ENCODE peak calls at places on chromosomes 1 and 21, in nine cellular contexts. One of them, this sample, is unnamed.

GRCh38 chr1:214281902-214282695 is 1.1 kb downstream of the SMYD2 start:
- DNase-seq in upper lobe of right lung: no peak
- DNase-seq in fibroblast of lung: peak; percentile 70
- DNase-seq in sigmoid colon: peak; percentile 85
- DNase-seq in IMR-90: peak; percentile 69
- DNase-seq in H1: no peak
- DNase-seq in CD4-positive, alpha-beta T cell: no peak
- DNase-seq in colonic mucosa: peak; percentile 62
- DNase-seq in body of pancreas: peak; percentile 60
- DNase-seq in this sample: peak; percentile 73

GRCh38 chr1:38000529-38001453 is 4.5 kb downstream of the FHL3 start:
- DNase-seq in upper lobe of right lung: no peak
- DNase-seq in fibroblast of lung: peak; percentile 92
- DNase-seq in sigmoid colon: peak; percentile 80
- DNase-seq in IMR-90: peak; percentile 87
- DNase-seq in H1: peak; percentile 56
- DNase-seq in CD4-positive, alpha-beta T cell: no peak
- DNase-seq in colonic mucosa: no peak
- DNase-seq in body of pancreas: no peak
- DNase-seq in this sample: no peak

GRCh38 chr1:53025034-53025777 is 36.8 kb upstream of the PODN start:
- DNase-seq in upper lobe of right lung: no peak
- DNase-seq in fibroblast of lung: peak; percentile 76
- DNase-seq in sigmoid colon: peak; percentile 84
- DNase-seq in IMR-90: peak; percentile 87
- DNase-seq in H1: no peak
- DNase-seq in CD4-positive, alpha-beta T cell: no peak
- DNase-seq in colonic mucosa: peak; percentile 33
- DNase-seq in body of pancreas: no peak
- DNase-seq in this sample: no peak

GRCh38 chr1:83764209-83764608 is 234.7 kb downstream of the TTLL7 start:
- DNase-seq in upper lobe of right lung: no peak
- DNase-seq in fibroblast of lung: no peak
- DNase-seq in sigmoid colon: no peak
- DNase-seq in IMR-90: no peak
- DNase-seq in H1: no peak
- DNase-seq in CD4-positive, alpha-beta T cell: no peak
- DNase-seq in colonic mucosa: no peak
- DNase-seq in body of pancreas: no peak
- DNase-seq in this sample: no peak

GRCh38 chr1:153612755-153613331 is at the start of gene S100A16:
- DNase-seq in upper lobe of right lung: peak; percentile 89
- DNase-seq in fibroblast of lung: peak; percentile 76
- DNase-seq in sigmoid colon: peak; percentile 93
- DNase-seq in IMR-90: peak; percentile 61
- DNase-seq in H1: peak; percentile 75
- DNase-seq in CD4-positive, alpha-beta T cell: no peak
- DNase-seq in colonic mucosa: peak; percentile 96
- DNase-seq in body of pancreas: peak; percentile 70
- DNase-seq in this sample: peak; percentile 83

GRCh38 chr1:63317007-63317813 is 5.2 kb upstream of the FOXD3 start:
- DNase-seq in upper lobe of right lung: peak; percentile 92
- DNase-seq in fibroblast of lung: peak; percentile 27
- DNase-seq in sigmoid colon: peak; percentile 80
- DNase-seq in IMR-90: peak; percentile 41
- DNase-seq in H1: peak; percentile 93
- DNase-seq in CD4-positive, alpha-beta T cell: no peak
- DNase-seq in colonic mucosa: peak; percentile 81
- DNase-seq in body of pancreas: peak; percentile 78
- DNase-seq in this sample: peak; percentile 88

GRCh38 chr1:236685917-236686814 is at the start of gene ACTN2:
- DNase-seq in upper lobe of right lung: peak; percentile 77
- DNase-seq in fibroblast of lung: peak; percentile 12
- DNase-seq in sigmoid colon: peak; percentile 76
- DNase-seq in IMR-90: no peak
- DNase-seq in H1: peak; percentile 76
- DNase-seq in CD4-positive, alpha-beta T cell: peak; percentile 16
- DNase-seq in colonic mucosa: peak; percentile 49
- DNase-seq in body of pancreas: peak; percentile 69
- DNase-seq in this sample: peak; percentile 61

GRCh38 chr1:42935313-42935624 is 23.4 kb downstream of the SLC2A1 start:
- DNase-seq in upper lobe of right lung: peak; percentile 69
- DNase-seq in fibroblast of lung: no peak
- DNase-seq in sigmoid colon: peak; percentile 67
- DNase-seq in IMR-90: no peak
- DNase-seq in H1: no peak
- DNase-seq in CD4-positive, alpha-beta T cell: no peak
- DNase-seq in colonic mucosa: peak; percentile 24
- DNase-seq in body of pancreas: peak; percentile 6
- DNase-seq in this sample: peak; percentile 69

GRCh38 chr1:32818804-32819541 is 1.5 kb downstream of the S100PBP start:
- DNase-seq in upper lobe of right lung: no peak
- DNase-seq in fibroblast of lung: no peak
- DNase-seq in sigmoid colon: no peak
- DNase-seq in IMR-90: no peak
- DNase-seq in H1: no peak
- DNase-seq in CD4-positive, alpha-beta T cell: no peak
- DNase-seq in colonic mucosa: peak; percentile 27
- DNase-seq in body of pancreas: no peak
- DNase-seq in this sample: no peak

GRCh38 chr21:38725196-38726157 is 80.3 kb upstream of the ETS2 start:
- DNase-seq in upper lobe of right lung: no peak
- DNase-seq in fibroblast of lung: no peak
- DNase-seq in sigmoid colon: no peak
- DNase-seq in IMR-90: no peak
- DNase-seq in H1: no peak
- DNase-seq in CD4-positive, alpha-beta T cell: no peak
- DNase-seq in colonic mucosa: no peak
- DNase-seq in body of pancreas: no peak
- DNase-seq in this sample: no peak

GRCh38 chr1:217078010-217078704 is 354.9 kb upstream of the ESRRG start:
- DNase-seq in upper lobe of right lung: no peak
- DNase-seq in fibroblast of lung: peak; percentile 35
- DNase-seq in sigmoid colon: no peak
- DNase-seq in IMR-90: peak; percentile 20
- DNase-seq in H1: no peak
- DNase-seq in CD4-positive, alpha-beta T cell: no peak
- DNase-seq in colonic mucosa: no peak
- DNase-seq in body of pancreas: no peak
- DNase-seq in this sample: no peak

GRCh38 chr1:86207323-86207722 is 50.8 kb upstream of the COL24A1 start:
- DNase-seq in upper lobe of right lung: no peak
- DNase-seq in fibroblast of lung: peak; percentile 98
- DNase-seq in sigmoid colon: no peak
- DNase-seq in IMR-90: peak; percentile 90
- DNase-seq in H1: no peak
- DNase-seq in CD4-positive, alpha-beta T cell: no peak
- DNase-seq in colonic mucosa: no peak
- DNase-seq in body of pancreas: no peak
- DNase-seq in this sample: no peak

GRCh38 chr1:160951443-160952128 is 3.0 kb downstream of the ITLN2 start:
- DNase-seq in upper lobe of right lung: peak; percentile 78
- DNase-seq in fibroblast of lung: peak; percentile 12
- DNase-seq in sigmoid colon: no peak
- DNase-seq in IMR-90: peak; percentile 41
- DNase-seq in H1: peak; percentile 82
- DNase-seq in CD4-positive, alpha-beta T cell: peak; percentile 55
- DNase-seq in colonic mucosa: peak; percentile 74
- DNase-seq in body of pancreas: peak; percentile 76
- DNase-seq in this sample: peak; percentile 74

GRCh38 chr21:38095220-38095619 is 161.6 kb upstream of the KCNJ15 start:
- DNase-seq in upper lobe of right lung: no peak
- DNase-seq in fibroblast of lung: peak; percentile 16
- DNase-seq in sigmoid colon: no peak
- DNase-seq in IMR-90: no peak
- DNase-seq in H1: no peak
- DNase-seq in CD4-positive, alpha-beta T cell: no peak
- DNase-seq in colonic mucosa: no peak
- DNase-seq in body of pancreas: no peak
- DNase-seq in this sample: no peak

GRCh38 chr1:117678246-117678977 is 72.6 kb downstream of the TENT5C start:
- DNase-seq in upper lobe of right lung: no peak
- DNase-seq in fibroblast of lung: no peak
- DNase-seq in sigmoid colon: no peak
- DNase-seq in IMR-90: no peak
- DNase-seq in H1: no peak
- DNase-seq in CD4-positive, alpha-beta T cell: no peak
- DNase-seq in colonic mucosa: no peak
- DNase-seq in body of pancreas: no peak
- DNase-seq in this sample: no peak

GRCh38 chr1:172650474-172651193 is 8.3 kb upstream of the FASLG start:
- DNase-seq in upper lobe of right lung: no peak
- DNase-seq in fibroblast of lung: no peak
- DNase-seq in sigmoid colon: no peak
- DNase-seq in IMR-90: peak; percentile 80
- DNase-seq in H1: no peak
- DNase-seq in CD4-positive, alpha-beta T cell: no peak
- DNase-seq in colonic mucosa: no peak
- DNase-seq in body of pancreas: no peak
- DNase-seq in this sample: no peak

GRCh38 chr1:6889875-6890480 is 104.7 kb downstream of the CAMTA1 start:
- DNase-seq in upper lobe of right lung: no peak
- DNase-seq in fibroblast of lung: peak; percentile 42
- DNase-seq in sigmoid colon: no peak
- DNase-seq in IMR-90: peak; percentile 68
- DNase-seq in H1: no peak
- DNase-seq in CD4-positive, alpha-beta T cell: peak; percentile 18
- DNase-seq in colonic mucosa: peak; percentile 69
- DNase-seq in body of pancreas: peak; percentile 69
- DNase-seq in this sample: peak; percentile 54

GRCh38 chr1:84370831-84371394 is 27.4 kb upstream of the DNASE2B start:
- DNase-seq in upper lobe of right lung: no peak
- DNase-seq in fibroblast of lung: peak; percentile 86
- DNase-seq in sigmoid colon: no peak
- DNase-seq in IMR-90: peak; percentile 88
- DNase-seq in H1: no peak
- DNase-seq in CD4-positive, alpha-beta T cell: no peak
- DNase-seq in colonic mucosa: no peak
- DNase-seq in body of pancreas: no peak
- DNase-seq in this sample: no peak

DNA sequence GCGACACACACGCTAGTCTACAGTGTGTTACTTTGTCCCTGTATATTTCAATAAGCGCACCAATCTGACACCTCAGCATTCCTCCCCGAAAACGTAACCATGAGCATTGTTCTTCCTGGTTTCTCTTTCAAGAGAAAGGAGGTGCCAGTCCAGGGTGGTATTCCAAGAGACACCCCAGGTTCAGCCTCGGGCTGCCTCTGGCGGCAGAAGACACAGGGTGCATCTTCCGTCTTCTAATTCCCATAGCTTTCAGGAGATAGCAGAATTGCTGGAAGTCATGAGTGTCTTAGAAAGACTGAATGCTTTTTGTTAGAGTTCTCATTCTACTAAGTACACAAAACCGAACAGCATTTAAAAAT is 15.9 kb upstream of the RGS8 start:
- DNase-seq in upper lobe of right lung: no peak
- DNase-seq in fibroblast of lung: peak; percentile 13
- DNase-seq in sigmoid colon: no peak
- DNase-seq in IMR-90: no peak
- DNase-seq in H1: no peak
- DNase-seq in CD4-positive, alpha-beta T cell: no peak
- DNase-seq in colonic mucosa: no peak
- DNase-seq in body of pancreas: no peak
- DNase-seq in this sample: no peak
- H3K27me3 ChIP-seq in upper lobe of right lung: no peaks in the 10 kb centered on the region
- H3K27me3 ChIP-seq in fibroblast of lung: no peaks in the 10 kb centered on the region
- H3K27me3 ChIP-seq in sigmoid colon: no peaks in the 10 kb centered on the region
- H3K27me3 ChIP-seq in IMR-90: peaks cover 11% of the 10 kb centered on the region
- H3K27me3 ChIP-seq in H1: no peaks in the 10 kb centered on the region
- H3K27me3 ChIP-seq in CD4-positive, alpha-beta T cell: peaks cover 16% of the 10 kb centered on the region
- H3K27me3 ChIP-seq in colonic mucosa: no peaks in the 10 kb centered on the region
- H3K27me3 ChIP-seq in body of pancreas: no peaks in the 10 kb centered on the region
- H3K27me3 ChIP-seq in this sample: no peaks in the 10 kb centered on the region

GRCh38 chr21:44461438-44462089 is 6.3 kb downstream of the LRRC3 start:
- DNase-seq in upper lobe of right lung: no peak
- DNase-seq in fibroblast of lung: no peak
- DNase-seq in sigmoid colon: peak; percentile 62
- DNase-seq in IMR-90: no peak
- DNase-seq in H1: no peak
- DNase-seq in CD4-positive, alpha-beta T cell: no peak
- DNase-seq in colonic mucosa: no peak
- DNase-seq in body of pancreas: no peak
- DNase-seq in this sample: no peak
- H3K27me3 ChIP-seq in upper lobe of right lung: no peaks in the 10 kb centered on the region
- H3K27me3 ChIP-seq in fibroblast of lung: no peaks in the 10 kb centered on the region
- H3K27me3 ChIP-seq in sigmoid colon: no peaks in the 10 kb centered on the region
- H3K27me3 ChIP-seq in IMR-90: no peaks in the 10 kb centered on the region
- H3K27me3 ChIP-seq in H1: no peaks in the 10 kb centered on the region
- H3K27me3 ChIP-seq in CD4-positive, alpha-beta T cell: no peaks in the 10 kb centered on the region
- H3K27me3 ChIP-seq in colonic mucosa: no peaks in the 10 kb centered on the region
- H3K27me3 ChIP-seq in body of pancreas: no peaks in the 10 kb centered on the region
- H3K27me3 ChIP-seq in this sample: peaks cover 4% of the 10 kb centered on the region

GRCh38 chr1:204658295-204658694 is 27.2 kb downstream of the LRRN2 start:
- DNase-seq in upper lobe of right lung: no peak
- DNase-seq in fibroblast of lung: no peak
- DNase-seq in sigmoid colon: no peak
- DNase-seq in IMR-90: no peak
- DNase-seq in H1: no peak
- DNase-seq in CD4-positive, alpha-beta T cell: no peak
- DNase-seq in colonic mucosa: no peak
- DNase-seq in body of pancreas: no peak
- DNase-seq in this sample: no peak
- H3K27me3 ChIP-seq in upper lobe of right lung: no peaks in the 10 kb centered on the region
- H3K27me3 ChIP-seq in fibroblast of lung: peaks cover 12% of the 10 kb centered on the region
- H3K27me3 ChIP-seq in sigmoid colon: no peaks in the 10 kb centered on the region
- H3K27me3 ChIP-seq in IMR-90: peaks cover 16% of the 10 kb centered on the region
- H3K27me3 ChIP-seq in H1: peaks cover 1% of the 10 kb centered on the region
- H3K27me3 ChIP-seq in CD4-positive, alpha-beta T cell: no peaks in the 10 kb centered on the region
- H3K27me3 ChIP-seq in colonic mucosa: no peaks in the 10 kb centered on the region
- H3K27me3 ChIP-seq in body of pancreas: no peaks in the 10 kb centered on the region
- H3K27me3 ChIP-seq in this sample: peaks cover under 1% of the 10 kb centered on the region

DNA sequence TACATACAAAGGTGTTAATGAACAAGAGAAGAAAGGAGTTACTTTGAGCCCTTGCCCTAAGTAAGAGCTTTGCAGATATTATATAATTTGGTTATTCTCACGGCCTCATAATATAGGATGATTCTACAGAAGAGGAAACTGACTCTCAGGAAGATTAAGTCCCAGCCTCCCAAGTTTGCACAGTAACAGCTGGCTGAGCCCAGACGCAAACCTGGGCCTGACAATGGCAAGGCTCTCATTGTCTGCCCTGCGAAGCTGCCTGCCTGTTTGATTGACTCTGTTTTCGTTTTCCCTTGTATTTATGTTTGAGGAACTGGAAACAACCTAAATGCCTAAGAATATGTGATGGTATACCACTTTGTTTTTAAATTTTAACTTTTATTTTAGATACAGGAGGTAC is 76.2 kb upstream of the PGBD5 start:
- DNase-seq in upper lobe of right lung: no peak
- DNase-seq in fibroblast of lung: no peak
- DNase-seq in sigmoid colon: no peak
- DNase-seq in IMR-90: no peak
- DNase-seq in H1: no peak
- DNase-seq in CD4-positive, alpha-beta T cell: no peak
- DNase-seq in colonic mucosa: no peak
- DNase-seq in body of pancreas: no peak
- DNase-seq in this sample: no peak
- H3K27me3 ChIP-seq in upper lobe of right lung: no peaks in the 10 kb centered on the region
- H3K27me3 ChIP-seq in fibroblast of lung: no peaks in the 10 kb centered on the region
- H3K27me3 ChIP-seq in sigmoid colon: no peaks in the 10 kb centered on the region
- H3K27me3 ChIP-seq in IMR-90: no peaks in the 10 kb centered on the region
- H3K27me3 ChIP-seq in H1: no peaks in the 10 kb centered on the region
- H3K27me3 ChIP-seq in CD4-positive, alpha-beta T cell: no peaks in the 10 kb centered on the region
- H3K27me3 ChIP-seq in colonic mucosa: no peaks in the 10 kb centered on the region
- H3K27me3 ChIP-seq in body of pancreas: no peaks in the 10 kb centered on the region
- H3K27me3 ChIP-seq in this sample: no peaks in the 10 kb centered on the region

This sample was measured in lower lobe of right lung.